ENCODE peak calls at places on chromosome 19, in eight cellular contexts. M is uterus, N is HepG2, G is testis, I is ovary, F is breast epithelium, D is IMR-90, J is heart left ventricle. Z is an unnamed sample.

GRCh38 chr19:5131866-5132561 is 163.1 kb downstream of the KDM4B start:
- DNase-seq in M (no peak), N (no peak), G (peak; percentile 68), I (no peak), F (no peak), D (no peak), J (no peak), Z (no peak)

GRCh38 chr19:16532440-16533273 is 9.6 kb downstream of the CHERP start:
- DNase-seq in M (no peak), N (no peak), G (no peak), I (no peak), F (no peak), D (no peak), J (no peak), Z (no peak)

GRCh38 chr19:16582486-16583261 is 10.5 kb upstream of the SLC35E1 start:
- DNase-seq in M (no peak), N (no peak), G (no peak), I (no peak), F (no peak), D (no peak), J (no peak), Z (no peak)

GRCh38 chr19:35471946-35472345 is 18.3 kb downstream of the KRTDAP start:
- DNase-seq in M (no peak), N (no peak), G (no peak), I (no peak), F (no peak), D (no peak), J (no peak), Z (no peak)

GRCh38 chr19:3625996-3626472 is 556 bp downstream of the CACTIN start:
- DNase-seq in M (no peak), N (no peak), G (no peak), I (no peak), F (no peak), D (no peak), J (no peak), Z (peak; percentile 77)

GRCh38 chr19:6057651-6058365 is 52.5 kb downstream of the RFX2 start:
- DNase-seq in M (no peak), N (no peak), G (peak; percentile 8), I (no peak), F (peak; percentile 47), D (no peak), J (no peak), Z (no peak)

GRCh38 chr19:38182536-38183210 is 41.3 kb downstream of the DPF1 start:
- DNase-seq in M (no peak), N (no peak), G (no peak), I (no peak), F (no peak), D (no peak), J (no peak), Z (no peak)

GRCh38 chr19:34393629-34394028 is 10.6 kb upstream of the PDCD2L start:
- DNase-seq in M (no peak), N (no peak), G (no peak), I (no peak), F (no peak), D (no peak), J (no peak), Z (no peak)

DNA sequence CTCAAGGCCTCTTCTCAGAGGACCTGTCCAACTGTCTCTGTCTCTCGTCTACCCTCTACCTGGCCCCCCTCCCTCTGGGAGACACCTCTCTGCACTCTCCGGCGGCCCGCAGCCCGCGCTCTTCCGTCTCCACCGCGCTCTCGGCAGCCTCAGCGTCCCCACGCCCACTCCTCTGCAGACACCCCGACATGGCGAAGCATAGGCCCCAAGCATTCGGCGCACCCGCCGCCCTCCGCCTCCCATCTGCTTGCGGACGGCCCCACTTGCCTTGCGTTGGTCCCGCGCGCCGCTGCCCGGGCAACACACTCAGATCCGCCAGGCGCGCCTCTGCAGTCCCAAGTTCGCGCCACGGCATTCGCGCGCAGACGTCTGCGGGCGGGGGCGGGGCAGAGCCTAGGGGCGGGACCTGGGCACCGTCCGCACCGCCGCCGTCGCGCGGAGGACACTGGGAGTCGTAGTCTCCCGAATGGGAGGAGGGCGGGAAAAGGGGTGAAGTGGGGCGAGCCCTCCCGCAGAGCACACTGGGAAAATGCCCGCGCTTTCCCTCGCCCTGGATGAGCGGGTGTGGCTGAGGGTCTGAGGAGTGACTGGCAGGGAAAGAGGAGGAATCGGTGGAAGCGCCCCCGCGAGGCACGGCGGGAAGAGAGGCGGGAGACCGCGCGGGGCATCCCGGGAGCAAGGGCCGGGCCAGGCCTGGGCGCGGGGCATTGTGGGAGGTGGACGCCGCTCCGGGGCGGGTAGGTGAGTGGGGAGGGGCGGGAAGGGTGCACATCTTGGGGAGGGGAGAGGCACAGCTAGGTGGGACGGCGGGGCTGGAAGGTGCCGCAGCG is at the start of the genes LIG1 and ZSWIM9:
- DNase-seq in M (peak; percentile 91), N (peak; percentile 94), G (peak; percentile 94), I (peak; percentile 93), F (peak; percentile 88), D (peak; percentile 95), J (peak; percentile 94), Z (peak; percentile 95)
- TF ChIP-seq POLR2A in M (peak; percentile 10), N (no peak), G (no peak), I (no peak), F (no peak), D (peak; percentile 18), J (no peak), Z (peak; percentile 56)

GRCh38 chr19:14091885-14092462 is 1.4 kb upstream of the SAMD1 start:
- DNase-seq in M (no peak), N (no peak), G (no peak), I (no peak), F (no peak), D (no peak), J (no peak), Z (peak; percentile 60)

GRCh38 chr19:14089412-14089661 is 1.2 kb downstream of the SAMD1 start:
- DNase-seq in M (no peak), N (no peak), G (no peak), I (no peak), F (no peak), D (no peak), J (no peak), Z (peak; percentile 46)

GRCh38 chr19:14089662-14090508 is 666 bp downstream of the SAMD1 start:
- DNase-seq in M (no peak), N (no peak), G (no peak), I (peak; percentile 71), F (no peak), D (peak; percentile 74), J (peak; percentile 86), Z (peak; percentile 78)

GRCh38 chr19:14090509-14091085 is at the start of gene SAMD1:
- DNase-seq in M (peak; percentile 96), N (peak; percentile 73), G (peak; percentile 94), I (peak; percentile 90), F (peak; percentile 88), D (peak; percentile 83), J (peak; percentile 94), Z (peak; percentile 95)

DNA sequence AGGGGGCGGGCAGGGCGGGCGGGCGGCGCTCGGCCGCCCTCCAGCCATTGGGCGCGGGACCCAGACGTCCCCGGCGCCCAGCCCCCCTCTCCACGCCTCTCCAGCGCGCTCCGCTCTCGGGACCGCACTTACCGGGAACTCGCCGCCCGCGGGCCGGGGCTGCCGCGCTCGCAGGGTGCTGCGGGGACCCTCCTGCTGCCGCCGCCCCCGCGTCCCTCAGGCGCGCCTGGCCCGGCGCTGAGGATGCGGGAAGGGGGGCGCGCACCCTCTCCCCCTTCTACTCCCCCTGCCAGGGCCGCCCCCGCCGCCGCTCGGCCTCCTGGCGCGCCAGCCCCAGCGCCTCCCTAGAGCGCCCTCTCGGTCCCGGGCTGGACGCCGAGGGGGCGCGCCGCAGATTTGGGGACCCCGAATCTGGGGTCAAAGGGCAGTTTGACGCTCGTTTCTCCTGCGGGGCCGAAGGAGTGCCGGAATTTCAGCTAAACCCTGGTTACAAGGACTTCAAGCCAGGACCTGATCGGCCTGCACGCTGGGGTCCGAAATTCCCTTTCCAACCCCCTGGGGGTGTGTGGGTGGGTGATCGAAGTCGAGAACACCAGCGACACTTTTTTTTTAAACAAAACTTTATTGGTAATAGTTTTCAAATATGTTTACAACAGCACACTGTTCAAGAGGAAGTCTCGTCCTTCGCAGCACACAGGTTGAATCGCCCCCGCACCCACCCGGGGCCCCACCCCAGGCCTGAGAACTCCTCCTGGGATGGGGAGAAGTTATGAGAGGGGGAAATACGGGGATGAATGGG is 734 bp upstream of the SAMD1 start:
- DNase-seq in M (peak; percentile 51), N (peak; percentile 44), G (no peak), I (peak; percentile 85), F (no peak), D (peak; percentile 64), J (peak; percentile 90), Z (peak; percentile 94)
- TF ChIP-seq POLR2A in M (peak; percentile 50), N (peak; percentile 19), G (peak; percentile 40), I (peak; percentile 72), F (no peak), D (no peak), J (peak; percentile 92), Z (peak; percentile 65)

GRCh38 chr19:19463348-19464117 is 51.8 kb downstream of the TSSK6 start:
- DNase-seq in M (peak; percentile 51), N (no peak), G (no peak), I (peak; percentile 55), F (no peak), D (peak; percentile 86), J (no peak), Z (no peak)

GRCh38 chr19:19461306-19461670 is 54.1 kb downstream of the TSSK6 start:
- DNase-seq in M (no peak), N (no peak), G (no peak), I (no peak), F (no peak), D (no peak), J (no peak), Z (no peak)

GRCh38 chr19:19460761-19461265 is 54.5 kb downstream of the TSSK6 start:
- DNase-seq in M (no peak), N (no peak), G (peak; percentile 55), I (no peak), F (no peak), D (peak; percentile 30), J (peak; percentile 83), Z (peak; percentile 52)

GRCh38 chr19:19460258-19460731 is 54.8 kb downstream of the GATAD2A start:
- DNase-seq in M (no peak), N (no peak), G (no peak), I (no peak), F (no peak), D (peak; percentile 40), J (no peak), Z (no peak)

DNA sequence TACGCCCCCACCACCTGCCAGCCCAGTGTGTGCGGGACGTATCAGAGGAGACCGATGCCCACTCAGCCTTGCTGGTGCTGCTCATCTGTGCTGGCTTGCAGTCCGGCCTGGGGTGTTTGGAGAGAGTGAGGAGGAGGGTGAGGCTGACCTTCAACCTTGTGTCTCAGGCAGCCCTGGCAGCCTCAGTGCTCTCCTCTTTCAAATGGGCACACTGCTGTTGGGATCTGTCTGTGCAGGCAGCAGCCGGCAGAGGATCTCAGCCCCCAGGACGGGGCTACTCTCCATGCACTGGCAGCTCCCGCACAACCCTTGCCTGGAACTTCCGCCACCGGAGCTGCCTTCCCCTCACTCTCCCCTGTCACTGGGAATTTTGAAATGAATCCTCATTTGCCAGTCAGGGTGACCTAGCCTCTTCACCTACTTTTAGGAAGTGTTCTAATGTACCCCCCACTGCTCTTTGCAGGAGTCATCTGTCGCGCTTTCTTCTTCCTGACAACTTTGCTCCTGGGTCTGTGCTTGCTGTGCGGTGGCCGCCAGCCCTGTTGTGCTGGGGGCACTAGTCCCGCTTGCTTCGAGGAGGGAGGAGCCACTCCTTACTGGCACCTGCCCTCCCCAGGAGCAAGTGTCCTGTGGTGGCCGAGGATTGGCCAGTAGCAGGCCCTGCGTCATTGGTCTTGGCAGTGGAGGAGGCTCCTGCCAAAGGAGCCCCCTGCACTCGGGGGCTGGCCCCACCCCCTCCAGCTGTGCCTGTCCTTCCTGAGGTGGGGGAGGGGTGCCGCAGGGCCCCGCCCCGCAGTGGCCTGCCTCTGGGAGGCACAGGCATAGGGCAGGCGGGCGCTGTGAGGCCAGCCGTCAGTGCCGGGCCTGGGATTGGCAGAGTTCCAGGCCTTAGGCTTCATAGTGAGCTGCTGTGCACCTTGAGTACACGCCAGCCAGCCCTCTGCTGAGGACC is 53.4 kb downstream of the TSSK6 start:
- DNase-seq in M (peak; percentile 49), N (peak; percentile 65), G (peak; percentile 54), I (peak; percentile 76), F (no peak), D (no peak), J (peak; percentile 82), Z (peak; percentile 86)
- TF ChIP-seq POLR2A in M (no peak), N (no peak), G (no peak), I (no peak), F (no peak), D (no peak), J (no peak), Z (no peak)

GRCh38 chr19:40279120-40279551 is 6.0 kb downstream of the AKT2 start:
- DNase-seq in M (peak; percentile 67), N (no peak), G (peak; percentile 79), I (peak; percentile 81), F (no peak), D (peak; percentile 38), J (peak; percentile 87), Z (peak; percentile 10)

GRCh38 chr19:40279761-40280607 is 5.2 kb downstream of the AKT2 start:
- DNase-seq in M (no peak), N (no peak), G (no peak), I (no peak), F (no peak), D (no peak), J (no peak), Z (no peak)

GRCh38 chr19:40282209-40282580 is 3.0 kb downstream of the AKT2 start:
- DNase-seq in M (no peak), N (no peak), G (no peak), I (no peak), F (no peak), D (no peak), J (no peak), Z (no peak)

GRCh38 chr19:40281381-40282208 is 3.5 kb downstream of the AKT2 start:
- DNase-seq in M (no peak), N (no peak), G (no peak), I (no peak), F (no peak), D (no peak), J (no peak), Z (no peak)

DNA sequence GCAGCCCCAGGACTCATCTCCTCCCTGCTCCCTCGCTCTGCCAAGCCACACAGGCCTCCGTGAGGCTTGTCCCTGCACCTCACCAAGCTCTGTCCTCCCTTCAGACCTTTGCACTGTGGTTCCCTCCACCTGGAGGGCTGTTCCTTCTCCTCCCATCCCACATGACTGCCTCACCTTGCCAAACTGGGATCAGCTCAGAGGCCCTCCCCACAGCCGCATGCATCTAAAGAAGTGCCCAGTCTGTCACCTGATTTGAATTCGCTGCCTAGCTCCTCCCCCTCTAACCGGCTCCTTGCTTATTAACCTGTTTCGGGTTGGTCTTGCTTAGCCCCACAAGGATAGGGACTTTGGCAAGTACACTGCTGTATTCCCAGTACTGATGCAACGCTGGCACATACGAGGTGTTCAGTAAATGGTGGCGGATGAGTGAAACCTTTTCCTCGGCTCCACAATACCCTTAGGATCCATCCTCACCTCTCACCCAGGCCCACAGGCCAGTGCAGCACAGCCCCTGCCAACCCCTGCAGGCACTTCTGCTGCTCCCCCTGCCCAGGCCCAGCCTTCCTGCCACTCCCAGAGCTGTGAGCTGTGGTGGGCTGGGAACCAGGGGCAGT is 4.4 kb downstream of the AKT2 start:
- DNase-seq in M (no peak), N (no peak), G (peak; percentile 60), I (no peak), F (no peak), D (no peak), J (no peak), Z (no peak)
- TF ChIP-seq POLR2A in M (no peak), N (no peak), G (no peak), I (no peak), F (no peak), D (no peak), J (no peak), Z (peak; percentile 13)